ENCODE peak calls at places on chromosomes 6 and 20, in four cellular contexts. L is HFF-Myc, J is fibroblast of the aortic adventitia, R is fibroblast of mammary gland. Q is an unnamed sample.

GRCh38 chr6:82251942-82252341 is 4.4 kb upstream of the IBTK start:
- DNase-seq in L (no peak), R (peak; percentile 62), J (peak; percentile 75), Q (no peak)

GRCh38 chr20:50191065-50191565 is 485 bp downstream of the CEBPB start:
- DNase-seq in L (no peak), J (peak; percentile 52), R (peak; percentile 29), Q (peak; percentile 73)

GRCh38 chr20:1533059-1533458 is 24.4 kb downstream of the SIRPD start:
- DNase-seq in J (peak; percentile 20), L (no peak), R (peak; percentile 12), Q (no peak)

GRCh38 chr6:145076110-145076841 is 659.0 kb downstream of the EPM2A start:
- DNase-seq in J (no peak), L (no peak), R (no peak), Q (no peak)

GRCh38 chr6:4008324-4009047 is 70.5 kb downstream of the FAM217A start:
- DNase-seq in L (no peak), R (peak; percentile 87), J (peak; percentile 95), Q (no peak)

GRCh38 chr6:108497883-108498282 is 62.8 kb upstream of the FOXO3 start:
- DNase-seq in L (peak; percentile 25), R (peak; percentile 59), J (peak; percentile 53), Q (no peak)

GRCh38 chr6:98539669-98540207 is 294.6 kb upstream of the POU3F2 start:
- DNase-seq in J (no peak), L (no peak), R (no peak), Q (no peak)

GRCh38 chr6:8243462-8243861 is 141.1 kb upstream of the EEF1E1 start:
- DNase-seq in J (peak; percentile 77), R (peak; percentile 2), L (no peak), Q (no peak)

GRCh38 chr6:37239511-37239910 is 18.1 kb upstream of the TBC1D22B start:
- DNase-seq in J (peak; percentile 85), R (peak; percentile 87), L (no peak), Q (no peak)

GRCh38 chr6:37507690-37508421 is 8.2 kb upstream of the CCDC167 start:
- DNase-seq in J (no peak), L (no peak), R (no peak), Q (no peak)

DNA sequence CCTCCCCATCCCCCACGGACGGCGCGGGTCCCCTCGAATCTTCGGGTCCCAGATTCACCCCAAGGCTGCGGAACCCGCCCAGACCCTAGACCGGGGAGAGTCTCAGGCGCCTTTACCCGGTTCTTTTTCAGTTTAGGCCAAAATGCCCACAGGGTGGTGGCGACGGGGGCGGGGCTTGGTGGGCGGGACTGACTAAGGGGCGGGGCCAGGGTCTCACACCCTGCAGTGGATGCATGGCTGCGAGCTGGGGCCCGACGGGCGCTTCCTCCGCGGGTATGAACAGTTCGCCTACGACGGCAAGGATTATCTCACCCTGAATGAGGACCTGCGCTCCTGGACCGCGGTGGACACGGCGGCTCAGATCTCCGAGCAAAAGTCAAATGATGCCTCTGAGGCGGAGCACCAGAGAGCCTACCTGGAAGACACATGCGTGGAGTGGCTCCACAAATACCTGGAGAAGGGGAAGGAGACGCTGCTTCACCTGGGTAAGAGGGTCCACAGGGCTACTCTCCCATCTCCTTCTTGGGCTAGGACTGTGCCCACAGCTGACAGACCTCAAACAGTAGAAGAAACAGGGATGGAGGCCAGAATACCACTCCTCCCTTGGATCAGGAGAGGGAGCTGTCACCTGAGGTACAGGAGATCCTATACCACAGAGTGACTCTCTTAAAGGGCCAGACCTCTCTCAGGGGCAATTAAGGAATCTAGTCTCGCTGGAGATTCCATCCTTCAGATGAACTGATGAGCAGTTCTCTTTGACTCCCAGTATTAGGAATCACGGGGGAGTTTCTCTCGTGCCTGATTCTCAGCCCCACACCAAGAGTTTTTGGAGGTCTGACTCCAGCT is 945 bp downstream of the HLA-E start:
- DNase-seq in J (peak; percentile 51), L (no peak), R (peak; percentile 51), Q (peak; percentile 66)
- TF ChIP-seq CTCF in J (no peak), L (no peak), R (no peak), Q (no peak)

GRCh38 chr20:44222969-44223368 is 12.4 kb upstream of the OSER1 start:
- DNase-seq in J (no peak), L (no peak), R (no peak), Q (no peak)
- TF ChIP-seq CTCF in J (no peak), L (no peak), R (no peak), Q (no peak)

GRCh38 chr6:28923318-28924102 is at the start of gene TRIM27:
- DNase-seq in J (peak; percentile 72), R (peak; percentile 71), L (no peak), Q (peak; percentile 85)
- TF ChIP-seq CTCF in J (no peak), R (no peak), L (no peak), Q (no peak)

DNA sequence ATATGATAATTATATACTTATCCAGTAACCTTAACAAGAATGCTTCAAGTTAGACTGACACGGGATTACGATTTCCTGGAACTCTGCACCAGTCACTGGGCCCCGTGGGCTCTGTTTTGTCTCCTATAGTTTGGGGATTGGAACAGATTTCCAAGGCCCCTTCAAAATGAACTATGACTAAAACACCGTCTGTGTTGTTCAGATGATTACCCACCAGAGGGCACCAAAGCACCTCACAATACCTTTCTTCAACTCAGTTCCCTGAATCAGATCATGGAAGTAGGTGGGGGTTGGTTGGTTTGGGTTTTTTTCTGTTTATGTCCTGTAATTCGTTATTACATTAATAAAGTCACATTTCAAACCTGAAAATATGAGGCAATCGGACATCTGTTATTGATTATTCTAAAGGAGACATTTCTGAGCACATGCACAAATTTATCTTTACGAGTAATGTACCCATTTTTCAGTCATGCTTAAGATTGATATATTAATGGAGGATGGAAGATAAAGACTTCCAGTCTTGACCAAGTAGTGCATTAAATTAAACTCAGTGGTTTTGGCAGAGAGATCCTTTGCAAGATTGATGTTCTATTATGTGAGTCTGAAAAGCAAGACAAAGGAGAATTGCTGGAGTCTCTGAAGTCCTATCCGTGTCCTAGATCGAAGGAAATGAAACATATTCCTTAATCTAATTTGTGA is 112.0 kb upstream of the COL21A1 start:
- DNase-seq in R (peak; percentile 83), J (peak; percentile 86), L (no peak), Q (no peak)
- TF ChIP-seq CTCF in R (peak; percentile 79), J (peak; percentile 71), L (peak; percentile 66), Q (peak; percentile 85)

GRCh38 chr20:62704341-62704948 is 4.2 kb upstream of the NTSR1 start:
- DNase-seq in L (peak; percentile 91), J (peak; percentile 94), R (peak; percentile 96), Q (no peak)

GRCh38 chr20:62701161-62702007 is 7.3 kb upstream of the NTSR1 start:
- DNase-seq in L (no peak), J (no peak), R (no peak), Q (no peak)

GRCh38 chr20:62702008-62702290 is 6.7 kb upstream of the NTSR1 start:
- DNase-seq in R (no peak), J (no peak), L (no peak), Q (no peak)

GRCh38 chr20:62703853-62704228 is 4.8 kb upstream of the NTSR1 start:
- DNase-seq in J (no peak), L (no peak), R (no peak), Q (no peak)

GRCh38 chr20:62702886-62703852 is 5.5 kb upstream of the NTSR1 start:
- DNase-seq in R (peak; percentile 95), J (peak; percentile 91), L (peak; percentile 85), Q (no peak)
- TF ChIP-seq CTCF in R (peak; percentile 64), J (peak; percentile 62), L (peak; percentile 45), Q (no peak)

GRCh38 chr6:147223751-147224150 is 19.5 kb downstream of the STXBP5 start:
- DNase-seq in J (no peak), R (no peak), L (no peak), Q (no peak)

GRCh38 chr6:147221739-147222138 is 17.5 kb downstream of the STXBP5 start:
- DNase-seq in J (no peak), L (no peak), R (no peak), Q (no peak)

GRCh38 chr6:147219463-147219862 is 15.2 kb downstream of the STXBP5 start:
- DNase-seq in L (no peak), R (no peak), J (no peak), Q (no peak)

GRCh38 chr6:147220345-147220744 is 16.1 kb downstream of the STXBP5 start:
- DNase-seq in R (no peak), J (no peak), L (no peak), Q (no peak)

GRCh38 chr6:147222160-147222838 is 18.1 kb downstream of the STXBP5 start:
- DNase-seq in R (peak; percentile 43), L (no peak), J (peak; percentile 51), Q (no peak)
- TF ChIP-seq CTCF in R (peak; percentile 52), L (no peak), J (peak; percentile 61), Q (no peak)

Q was measured in activated B cell treated with CpG ODN at 0.5 μM for 24 hours.